ENCODE peak calls at places on chromosome 18, in five cellular contexts. P, Y, N, U and J are unnamed samples.

GRCh38 chr18:41170346-41170745 is 784.7 kb upstream of the PIK3C3 start:
- DNase-seq in P (peak), Y (no peak), N (no peak), U (no peak), J (no peak)

GRCh38 chr18:39951321-39951720 is 2003.7 kb upstream of the PIK3C3 start:
- DNase-seq in P (peak), Y (no peak), N (no peak), U (no peak), J (no peak)

GRCh38 chr18:9571546-9571945 is 42.8 kb downstream of the PPP4R1 start:
- DNase-seq in P (no peak), Y (no peak), N (no peak), U (no peak), J (no peak)

GRCh38 chr18:32550958-32551357 is 80.3 kb upstream of the GAREM1 start:
- DNase-seq in P (no peak), Y (peak), N (no peak), U (no peak), J (no peak)

GRCh38 chr18:8121091-8121490 is 488.1 kb upstream of the RAB12 start:
- DNase-seq in P (no peak), Y (no peak), N (no peak), U (no peak), J (no peak)

GRCh38 chr18:24766376-24766775 is 305.9 kb downstream of the HRH4 start:
- DNase-seq in P (peak), Y (no peak), N (no peak), U (no peak), J (no peak)

GRCh38 chr18:59033361-59033760 is 106.3 kb upstream of the SEC11C start:
- DNase-seq in P (no peak), Y (no peak), N (no peak), U (no peak), J (no peak)

GRCh38 chr18:77112161-77112801 is 20.3 kb downstream of the MBP start:
- DNase-seq in P (no peak), Y (no peak), N (no peak), U (peak), J (no peak)

GRCh38 chr18:55380574-55380973 is 207.4 kb downstream of the TCF4 start:
- DNase-seq in P (peak), Y (no peak), N (no peak), U (no peak), J (no peak)

GRCh38 chr18:49061906-49062831 is 111.4 kb upstream of the SMAD7 start:
- DNase-seq in P (no peak), Y (no peak), N (no peak), U (no peak), J (no peak)

GRCh38 chr18:46035701-46036680 is 36.1 kb downstream of the PSTPIP2 start:
- DNase-seq in P (peak), Y (no peak), N (no peak), U (no peak), J (no peak)

GRCh38 chr18:47931707-47932103 is 1.2 kb upstream of the SMAD2 start:
- DNase-seq in P (peak), Y (no peak), N (peak), U (no peak), J (no peak)